ENCODE peak calls at places on chromosomes 2 and 18, in eight cellular contexts. M is OCI-LY7, Y is endothelial cell of umbilical vein, Q is stomach, K is HCT116, J is endodermal cell, D is heart left ventricle, N is MM.1S. S is an unnamed sample.

GRCh38 chr2:16036951-16037350 is 96.6 kb downstream of the MYCN start:
- DNase-seq in N (no peak), K (no peak), Q (no peak), J (no peak), M (no peak), D (no peak), Y (no peak), S (no peak)

GRCh38 chr2:16281451-16282330 is 341.3 kb downstream of the MYCN start:
- DNase-seq in Q (peak; percentile 38), J (peak; percentile 85), D (no peak), K (peak; percentile 10), N (peak; percentile 68), Y (no peak), M (peak; percentile 13), S (no peak)

GRCh38 chr2:47422560-47422959 is 19.6 kb downstream of the MSH2 start:
- DNase-seq in Q (no peak), K (no peak), N (no peak), J (no peak), M (no peak), Y (peak; percentile 13), D (no peak), S (no peak)

GRCh38 chr2:16675781-16676180 is 10.1 kb upstream of the CYRIA start:
- DNase-seq in Y (no peak), J (no peak), Q (no peak), M (no peak), K (no peak), D (no peak), N (no peak), S (no peak)

GRCh38 chr2:190545756-190546385 is 11.3 kb upstream of the NEMP2 start:
- DNase-seq in N (no peak), Q (no peak), Y (no peak), D (no peak), J (no peak), M (no peak), K (no peak), S (no peak)

GRCh38 chr2:237427807-237428506 is 14.0 kb upstream of the COL6A3 start:
- DNase-seq in K (no peak), J (no peak), N (peak; percentile 78), Q (no peak), D (no peak), Y (no peak), M (no peak), S (no peak)

GRCh38 chr2:162919111-162919510 is 80.5 kb upstream of the KCNH7 start:
- DNase-seq in M (no peak), D (no peak), K (no peak), J (no peak), N (no peak), Q (no peak), Y (no peak), S (no peak)

GRCh38 chr18:8529609-8530008 is 79.6 kb upstream of the RAB12 start:
- DNase-seq in D (no peak), J (no peak), Y (no peak), K (no peak), N (no peak), M (no peak), Q (no peak), S (no peak)

GRCh38 chr2:19350678-19351401 is 7.6 kb downstream of the OSR1 start:
- DNase-seq in D (no peak), K (no peak), Y (no peak), N (no peak), Q (no peak), M (no peak), J (peak; percentile 57), S (no peak)

GRCh38 chr2:19352946-19353720 is 5.3 kb downstream of the OSR1 start:
- DNase-seq in Y (no peak), D (no peak), K (no peak), Q (no peak), M (no peak), N (no peak), J (peak; percentile 73), S (no peak)

GRCh38 chr2:19353721-19354050 is 4.7 kb downstream of the OSR1 start:
- DNase-seq in K (no peak), M (no peak), Q (no peak), Y (no peak), J (no peak), D (no peak), N (no peak), S (no peak)

GRCh38 chr2:19351499-19351898 is 6.9 kb downstream of the OSR1 start:
- DNase-seq in Y (no peak), D (no peak), J (peak; percentile 62), M (no peak), K (no peak), Q (no peak), N (no peak), S (peak; percentile 75)

DNA sequence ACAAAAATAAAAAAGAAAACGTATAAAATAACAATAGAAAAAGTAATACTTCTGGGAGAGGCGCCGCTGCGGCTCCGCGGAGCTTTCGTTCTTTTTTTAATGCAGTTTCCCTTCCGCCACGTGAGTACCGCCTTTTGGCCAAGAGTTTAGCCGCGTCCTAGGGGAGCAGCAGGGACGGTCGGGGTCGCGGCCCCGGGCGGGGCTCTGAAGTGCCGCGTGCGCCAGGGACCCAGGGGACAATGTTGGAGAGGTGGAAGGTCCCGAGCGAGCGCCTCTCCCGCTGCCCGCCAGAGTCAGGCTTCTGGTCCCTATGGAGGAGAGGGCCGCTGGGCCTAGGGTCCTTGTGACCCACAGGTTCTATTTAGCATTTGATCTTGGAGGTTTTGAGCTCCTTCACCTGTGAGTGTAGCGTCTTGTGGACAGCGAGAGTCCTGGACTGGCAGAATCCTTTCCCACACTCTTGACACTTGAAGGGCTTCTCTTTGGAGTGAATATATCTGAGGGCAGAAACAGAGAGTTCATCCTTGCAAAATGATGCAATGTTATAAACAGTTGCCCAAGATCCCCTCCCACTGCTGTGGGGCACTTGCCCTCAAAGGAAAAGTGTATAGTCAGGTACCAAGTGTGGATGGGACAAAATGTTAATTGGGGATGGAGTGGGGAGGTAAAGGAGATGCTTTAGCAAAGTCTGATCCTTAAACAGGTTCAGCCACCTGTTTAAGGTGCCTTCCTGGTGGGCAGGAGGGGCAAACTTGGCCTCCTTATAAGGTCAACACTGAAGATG is 6.3 kb downstream of the OSR1 start:
- DNase-seq in M (no peak), J (peak; percentile 65), Y (no peak), K (no peak), D (peak; percentile 38), Q (no peak), N (peak; percentile 25), S (no peak)
- H3K4me3 ChIP-seq in M (no peak overlapping the region), J (no peak overlapping the region), Y (no peak overlapping the region), K (no peak overlapping the region), D (peak overlapping the region; percentile 35), Q (peak overlapping the region; percentile 19), N (peak overlapping the region; percentile 38), S (no peak overlapping the region)

DNA sequence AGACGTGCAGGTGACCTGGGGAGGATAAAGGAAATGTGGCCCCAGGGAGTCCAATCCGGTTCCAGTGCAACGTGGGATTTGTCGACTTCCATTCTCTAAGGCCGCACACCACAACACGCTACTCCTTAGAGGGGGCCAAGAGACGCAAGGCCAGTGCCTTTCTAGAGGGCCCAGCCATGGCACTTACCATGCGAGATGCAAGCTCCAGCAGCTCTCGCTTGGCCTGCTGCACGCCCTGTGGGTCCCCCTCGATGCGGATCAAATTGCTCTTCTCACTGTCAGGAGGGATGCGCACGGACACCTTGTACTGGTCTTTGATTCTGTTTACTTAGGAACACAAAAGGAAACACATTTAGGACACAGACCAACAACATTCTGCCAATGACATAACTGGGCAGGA is 61.2 kb downstream of the ANO7 start:
- DNase-seq in Y (no peak), Q (no peak), J (no peak), K (no peak), D (no peak), M (no peak), N (no peak), S (no peak)
- H3K36me3 ChIP-seq in Y (peaks cover 39% of the 10 kb centered on the region), Q (peaks cover 100% of the 10 kb centered on the region), J (peaks cover 97% of the 10 kb centered on the region), K (peaks cover 82% of the 10 kb centered on the region), D (peaks cover 100% of the 10 kb centered on the region), M (peaks cover 92% of the 10 kb centered on the region), N (peaks cover 4% of the 10 kb centered on the region), S (peaks cover 100% of the 10 kb centered on the region)

DNA sequence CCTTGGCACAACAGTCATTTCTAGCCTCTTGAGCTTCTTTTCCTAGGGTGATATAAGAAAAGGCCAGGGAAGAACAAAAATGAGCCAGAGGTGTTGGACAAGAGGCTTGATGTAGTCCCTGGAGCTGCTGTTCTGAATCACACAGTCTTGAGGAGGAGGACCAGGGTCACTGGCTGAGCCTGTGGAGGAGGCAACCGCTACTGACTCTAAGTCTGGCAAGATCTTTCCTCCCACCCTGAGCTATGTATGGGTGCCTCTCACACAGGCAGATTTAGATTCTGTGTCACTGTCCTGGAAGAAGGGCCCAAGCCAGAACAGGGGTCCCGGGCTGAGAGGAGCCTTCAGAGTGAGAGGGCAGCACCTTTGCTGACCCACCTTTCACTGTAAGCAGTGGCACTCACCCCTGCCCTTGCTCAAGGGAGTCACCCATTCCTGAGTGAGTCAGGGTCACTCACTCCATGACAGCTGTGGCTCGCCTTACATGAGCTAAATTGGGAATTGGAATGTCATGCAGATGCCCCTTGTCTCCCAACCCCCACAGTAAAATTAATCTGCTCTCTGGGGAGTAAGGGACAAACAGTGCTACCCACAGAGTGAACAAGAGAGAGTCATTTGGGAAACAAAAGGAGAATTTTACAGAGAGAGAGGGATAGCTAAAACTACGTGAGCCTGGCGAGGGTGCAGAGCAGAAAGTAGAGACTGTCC is at the start of gene TRIM54:
- DNase-seq in M (no peak), Y (no peak), J (peak; percentile 70), N (no peak), D (peak; percentile 69), Q (no peak), K (no peak), S (no peak)
- H3K4me3 ChIP-seq in M (no peak within 1 kb of the TSS), Y (no peak within 1 kb of the TSS), J (no peak within 1 kb of the TSS), N (no peak within 1 kb of the TSS), D (peak within 1 kb of the TSS; percentile 65), Q (no peak within 1 kb of the TSS), K (no peak within 1 kb of the TSS), S (no peak within 1 kb of the TSS)

GRCh38 chr2:129759186-129760010 is 220.1 kb upstream of the RAB6C start:
- DNase-seq in M (no peak), K (no peak), Y (no peak), D (no peak), Q (no peak), N (no peak), J (peak; percentile 13), S (no peak)
- H3K36me3 ChIP-seq in M (no peaks in the 10 kb centered on the region), K (no peaks in the 10 kb centered on the region), Y (no peaks in the 10 kb centered on the region), D (no peaks in the 10 kb centered on the region), Q (no peaks in the 10 kb centered on the region), N (no peaks in the 10 kb centered on the region), J (no peaks in the 10 kb centered on the region), S (no peaks in the 10 kb centered on the region)

GRCh38 chr18:75784413-75784812 is 356.9 kb upstream of the SMIM21 start:
- DNase-seq in K (no peak), Q (no peak), M (no peak), J (no peak), N (no peak), Y (no peak), D (no peak), S (no peak)
- H3K4me3 ChIP-seq in K (no peak overlapping the region), Q (no peak overlapping the region), M (no peak overlapping the region), J (no peak overlapping the region), N (no peak overlapping the region), Y (no peak overlapping the region), D (no peak overlapping the region), S (no peak overlapping the region)

GRCh38 chr2:105339414-105339813 is 2.1 kb downstream of the C2orf49 start:
- DNase-seq in J (no peak), K (no peak), M (no peak), D (no peak), N (no peak), Q (no peak), Y (no peak), S (no peak)
- H3K36me3 ChIP-seq in J (peaks cover 44% of the 10 kb centered on the region), K (peaks cover 21% of the 10 kb centered on the region), M (peaks cover 54% of the 10 kb centered on the region), D (peaks cover 47% of the 10 kb centered on the region), N (peaks cover 11% of the 10 kb centered on the region), Q (peaks cover 52% of the 10 kb centered on the region), Y (peaks cover 9% of the 10 kb centered on the region), S (peaks cover 43% of the 10 kb centered on the region)